ENCODE peak calls at places on chromosomes 3 and 15, in seven cellular contexts. G is left ventricle myocardium inferior, B is tibial nerve, Y is breast epithelium, S is ovary, A is tibial artery, X is astrocyte. W is an unnamed sample. For H3K4me1, the result is how much of the 10 kb centered on the place peaks cover.

GRCh38 chr3:133274477-133274876 is 125.4 kb upstream of the BFSP2 start:
- DNase-seq in Y (no peak), S (no peak), X (no peak), G (no peak), B (no peak), A (no peak), W (no peak)

GRCh38 chr3:36496734-36497133 is 116.4 kb downstream of the STAC start:
- DNase-seq in B (no peak), A (no peak), G (no peak), S (no peak), X (peak), Y (no peak), W (no peak)

GRCh38 chr15:30922469-30923311 is 19.0 kb downstream of the FAN1 start:
- DNase-seq in S (no peak), G (no peak), A (no peak), Y (peak), X (peak), B (peak), W (no peak)

GRCh38 chr3:61111764-61112163 is 139.5 kb downstream of the FHIT start:
- DNase-seq in Y (no peak), A (no peak), B (no peak), X (no peak), S (no peak), G (no peak), W (no peak)

GRCh38 chr15:70794596-70795310 is 31.4 kb upstream of the UACA start:
- DNase-seq in B (no peak), S (no peak), G (no peak), X (peak), A (no peak), Y (no peak), W (no peak)

GRCh38 chr3:18669374-18669773 is 244.2 kb upstream of the SATB1 start:
- DNase-seq in B (no peak), X (no peak), S (no peak), Y (no peak), G (no peak), A (no peak), W (no peak)

GRCh38 chr15:67144609-67145306 is 79.4 kb downstream of the SMAD3 start:
- DNase-seq in B (no peak), S (no peak), A (no peak), Y (no peak), G (no peak), X (peak), W (no peak)

GRCh38 chr15:38684461-38685000 is 119.9 kb upstream of the RASGRP1 start:
- DNase-seq in S (no peak), X (no peak), A (no peak), G (no peak), Y (no peak), B (no peak), W (no peak)

GRCh38 chr15:39920510-39921273 is 626 bp upstream of the GPR176 start:
- DNase-seq in X (peak), B (peak), G (peak), Y (peak), A (peak), S (peak), W (peak)

GRCh38 chr15:31975446-31976229 is 54.7 kb upstream of the CHRNA7 start:
- DNase-seq in G (no peak), A (no peak), Y (no peak), S (no peak), B (no peak), X (no peak), W (no peak)

GRCh38 chr3:38992117-38992779 is 59.5 kb downstream of the SCN11A start:
- DNase-seq in Y (no peak), G (no peak), B (no peak), X (peak), A (no peak), S (no peak), W (no peak)

GRCh38 chr3:196987022-196987421 is 18.4 kb upstream of the PIGZ start:
- DNase-seq in B (no peak), S (no peak), X (no peak), A (no peak), Y (no peak), G (no peak), W (no peak)

GRCh38 chr15:63973212-63974009 is 72.9 kb downstream of the DAPK2 start:
- DNase-seq in S (no peak), X (peak), G (no peak), Y (peak), A (no peak), B (no peak), W (no peak)

GRCh38 chr15:70030851-70031645 is 66.7 kb downstream of the TLE3 start:
- DNase-seq in G (no peak), B (no peak), S (peak), Y (no peak), X (no peak), A (no peak), W (no peak)

GRCh38 chr3:109023656-109024254 is 70.1 kb upstream of the GUCA1C start:
- DNase-seq in X (peak), S (peak), Y (no peak), A (no peak), B (no peak), G (no peak), W (no peak)

GRCh38 chr15:89119489-89120478 is 31.5 kb downstream of the ABHD2 start:
- DNase-seq in A (peak), S (no peak), X (peak), G (no peak), B (no peak), Y (no peak), W (no peak)

GRCh38 chr15:89122532-89123525 is 34.6 kb downstream of the ABHD2 start:
- DNase-seq in X (peak), A (peak), B (no peak), G (no peak), Y (no peak), S (no peak), W (no peak)

GRCh38 chr15:89117790-89118189 is 29.5 kb downstream of the ABHD2 start:
- DNase-seq in B (no peak), Y (no peak), X (no peak), S (no peak), G (no peak), A (no peak), W (no peak)

GRCh38 chr15:89118481-89118989 is 30.3 kb downstream of the ABHD2 start:
- DNase-seq in X (no peak), B (no peak), A (no peak), Y (no peak), G (no peak), S (no peak), W (no peak)

DNA sequence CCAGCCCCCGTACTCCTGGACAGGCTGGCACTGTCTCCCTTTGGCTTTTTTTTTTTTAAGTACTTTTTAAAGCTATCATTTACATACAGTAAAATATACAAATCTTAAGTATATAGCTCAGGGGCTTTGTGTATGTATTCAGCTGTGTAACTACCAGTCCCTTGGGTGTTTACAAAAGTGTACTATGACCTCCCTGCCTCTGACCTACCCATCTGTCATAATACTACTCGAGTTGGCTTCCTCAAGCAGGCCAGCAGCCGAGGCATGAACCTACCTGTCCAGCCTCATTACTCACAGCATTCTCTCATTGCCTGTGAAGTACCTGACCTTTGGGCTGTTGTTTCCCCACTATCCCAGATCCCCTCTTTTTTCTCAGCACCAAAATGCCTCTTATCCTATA is 33.2 kb downstream of the ABHD2 start:
- DNase-seq in X (no peak), Y (no peak), G (no peak), A (no peak), B (no peak), S (no peak), W (no peak)
- H3K4me1 ChIP-seq in X (under half), Y (under half), G (half or more), A (half or more), B (under half), S (under half), W (half or more)

DNA sequence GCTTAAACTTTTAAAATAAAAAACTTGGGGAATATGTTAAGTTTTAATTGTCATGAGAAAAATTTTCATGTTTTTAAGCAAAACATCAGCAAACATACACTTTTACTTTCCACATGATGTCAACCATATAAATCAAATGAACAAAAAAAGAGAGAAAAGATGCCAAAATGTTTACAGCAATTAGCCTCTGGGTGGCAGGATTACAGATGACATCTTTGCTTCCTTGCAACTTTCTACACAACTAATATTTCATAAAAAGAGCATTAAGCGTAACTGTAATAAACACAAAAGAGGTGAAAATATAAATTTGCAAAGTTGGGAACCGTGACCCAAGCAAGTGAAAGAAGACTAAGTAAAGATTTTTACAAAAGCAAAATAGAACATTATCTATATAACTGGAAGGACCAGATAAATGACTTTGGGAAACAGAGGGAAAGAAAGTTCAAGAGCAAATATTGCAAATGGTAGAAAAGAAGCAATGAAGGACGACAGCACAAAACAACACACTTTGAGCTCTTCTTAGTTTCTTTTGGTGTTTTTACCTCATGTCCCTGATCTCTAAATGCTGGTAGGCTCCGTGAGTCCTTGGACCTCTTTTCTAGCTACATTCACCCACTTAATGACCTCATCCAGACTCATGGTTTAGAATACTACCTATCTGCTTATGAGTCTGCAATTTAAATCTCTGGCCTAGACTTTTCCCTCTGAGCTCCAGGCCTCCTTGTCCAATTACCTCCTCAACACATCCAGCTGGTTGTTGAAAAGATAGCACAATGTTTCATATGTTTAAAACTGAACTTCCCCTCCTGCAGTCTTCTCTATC is 9.4 kb downstream of the TP53BP1 start:
- DNase-seq in G (no peak), S (no peak), A (no peak), Y (no peak), B (no peak), X (no peak), W (no peak)
- TF ChIP-seq CTCF in G (peak), S (no peak), A (peak), Y (no peak), B (peak), X (peak), W (no peak)

GRCh38 chr15:90334304-90334731 is 17.8 kb upstream of the ZNF774 start:
- DNase-seq in Y (no peak), S (no peak), X (no peak), B (no peak), G (no peak), A (no peak), W (no peak)

GRCh38 chr15:90338483-90338980 is 13.6 kb upstream of the ZNF774 start:
- DNase-seq in X (no peak), S (no peak), B (no peak), Y (no peak), G (no peak), A (no peak), W (no peak)

GRCh38 chr15:90340345-90340744 is 11.7 kb upstream of the ZNF774 start:
- DNase-seq in G (no peak), X (no peak), Y (no peak), B (no peak), S (no peak), A (no peak), W (no peak)

GRCh38 chr15:90337256-90337655 is 14.8 kb upstream of the ZNF774 start:
- DNase-seq in A (no peak), S (no peak), Y (peak), G (no peak), X (no peak), B (no peak), W (no peak)

DNA sequence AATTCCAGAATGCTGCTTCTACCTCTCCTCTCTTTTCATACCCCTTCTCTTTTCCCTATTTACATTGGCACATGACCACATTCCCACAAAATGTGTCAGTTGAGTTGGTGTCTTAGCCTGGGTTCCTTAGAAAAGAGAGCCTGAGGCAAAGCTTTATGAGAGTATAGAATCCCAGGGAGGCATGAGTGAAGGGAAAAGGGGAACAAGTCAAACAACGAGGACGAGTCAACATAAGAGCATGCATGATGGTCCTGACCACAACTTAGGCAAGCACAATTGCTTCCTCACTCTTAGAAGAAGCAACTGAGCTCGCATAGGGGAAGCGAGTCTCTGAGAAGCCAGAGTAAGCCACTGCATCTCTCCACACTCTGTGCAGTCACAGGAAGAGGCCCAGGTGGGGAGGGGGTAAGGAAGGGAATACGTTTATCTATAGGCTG is 15.4 kb upstream of the ZNF774 start:
- DNase-seq in G (no peak), B (no peak), S (no peak), Y (no peak), X (peak), A (peak), W (no peak)
- H3K4me1 ChIP-seq in G (under half), B (under half), S (under half), Y (under half), X (under half), A (under half), W (under half)

GRCh38 chr3:141542989-141543388 is 56.2 kb downstream of the RASA2 start:
- DNase-seq in X (no peak), S (no peak), Y (no peak), G (no peak), A (no peak), B (no peak), W (no peak)
- TF ChIP-seq CTCF in X (no peak), S (no peak), Y (peak), G (no peak), A (no peak), B (no peak), W (no peak)

DNA sequence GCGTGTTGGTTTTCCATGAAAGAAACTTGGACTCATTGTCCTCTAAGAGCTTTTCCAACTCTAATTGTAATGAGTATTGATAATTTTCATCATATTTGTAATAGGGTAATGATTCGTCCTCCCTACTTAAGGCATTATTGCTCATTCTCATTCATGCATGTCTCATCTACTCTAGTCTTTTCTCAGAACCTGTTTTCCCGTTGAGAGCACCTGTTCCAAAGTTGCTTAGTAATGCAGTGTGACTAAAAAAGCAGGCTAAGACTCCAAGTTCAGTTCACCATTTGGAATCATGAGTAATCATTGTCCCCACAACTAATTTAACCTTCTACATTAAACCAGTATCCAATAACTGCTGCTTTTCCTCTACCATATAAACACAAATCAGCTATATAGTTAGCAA is 84.0 kb downstream of the FILIP1L start:
- DNase-seq in G (no peak), B (no peak), X (peak), Y (no peak), A (no peak), S (no peak), W (no peak)
- H3K4me1 ChIP-seq in G (under half), B (under half), X (under half), Y (under half), A (under half), S (under half), W (half or more)

GRCh38 chr3:1082024-1082633 is 10.7 kb upstream of the CNTN6 start:
- DNase-seq in G (no peak), S (no peak), X (peak), Y (peak), A (peak), B (no peak), W (no peak)
- TF ChIP-seq CTCF in G (peak), S (no peak), X (peak), Y (peak), A (peak), B (peak), W (no peak)

DNA sequence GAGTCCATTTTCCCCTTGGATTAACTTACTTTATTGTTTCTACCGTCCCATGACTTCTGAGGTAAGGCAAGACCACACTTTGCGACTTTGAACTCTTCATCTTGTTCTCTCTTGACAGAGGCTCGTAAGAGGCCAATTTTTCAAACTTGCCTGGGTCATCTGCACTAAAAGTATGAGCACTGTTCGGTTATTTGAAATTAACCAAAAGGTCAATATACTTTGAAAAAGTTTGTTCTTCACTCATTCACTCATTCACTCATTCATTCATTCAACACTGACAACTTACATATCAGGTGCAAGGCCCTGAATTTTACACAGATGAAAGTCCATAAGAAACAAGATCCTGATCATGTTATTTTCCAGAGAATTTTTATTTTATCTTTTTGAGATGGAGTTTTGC is 57.9 kb downstream of the ATP1B3 start:
- DNase-seq in X (no peak), Y (no peak), S (no peak), B (no peak), A (no peak), G (no peak), W (no peak)
- H3K4me1 ChIP-seq in X (under half), Y (under half), S (under half), B (under half), A (under half), G (under half), W (under half)

GRCh38 chr15:48318131-48318530 is 13.1 kb upstream of the DUT start:
- DNase-seq in B (no peak), S (no peak), X (no peak), A (no peak), G (no peak), Y (no peak), W (no peak)
- TF ChIP-seq CTCF in B (no peak), S (no peak), X (no peak), A (no peak), G (no peak), Y (no peak), W (no peak)